ENCODE peak calls at places on chromosomes 6 and 20, in six cellular contexts. A is stomach; Y is naive thymus-derived CD4-positive, alpha-beta T cell; K is endothelial cell of umbilical vein; W is GM23248; N is fibroblast of lung. T is an unnamed sample.

GRCh38 chr6:2355155-2355554 is 109.8 kb upstream of the GMDS start:
- DNase-seq in A (no peak), K (no peak), Y (no peak), N (peak; percentile 34), W (peak; percentile 14), T (no peak)

GRCh38 chr20:35680464-35681183 is 15.9 kb upstream of the CPNE1 start:
- DNase-seq in Y (no peak), K (no peak), N (no peak), W (no peak), A (no peak), T (no peak)

GRCh38 chr6:158414900-158415299 is 102.6 kb downstream of the TULP4 start:
- DNase-seq in Y (no peak), A (no peak), W (peak; percentile 61), N (peak; percentile 81), K (no peak), T (no peak)

GRCh38 chr6:26211963-26212362 is 124.7 kb downstream of the HFE start:
- DNase-seq in K (no peak), N (no peak), Y (no peak), W (no peak), A (no peak), T (no peak)

GRCh38 chr20:47274449-47275108 is 81.9 kb downstream of the ZMYND8 start:
- DNase-seq in A (no peak), W (peak; percentile 95), K (peak; percentile 96), N (peak; percentile 98), Y (no peak), T (no peak)

GRCh38 chr20:2145376-2145775 is 43.7 kb downstream of the STK35 start:
- DNase-seq in Y (no peak), W (peak; percentile 47), K (no peak), A (no peak), N (no peak), T (no peak)

GRCh38 chr6:26599134-26599533 is 2.4 kb downstream of the ABT1 start:
- DNase-seq in W (no peak), A (no peak), K (no peak), Y (no peak), N (no peak), T (no peak)

GRCh38 chr6:136158398-136158797 is 91.7 kb downstream of the MTFR2 start:
- DNase-seq in Y (no peak), K (peak; percentile 7), W (no peak), A (no peak), N (peak; percentile 57), T (peak; percentile 48)

GRCh38 chr6:16683524-16684194 is 77.6 kb downstream of the ATXN1 start:
- DNase-seq in N (peak; percentile 81), K (peak; percentile 77), Y (no peak), W (peak; percentile 82), A (no peak), T (no peak)

GRCh38 chr6:141682391-141682790 is 450.3 kb upstream of the GJE1 start:
- DNase-seq in Y (no peak), N (no peak), W (peak; percentile 39), K (no peak), A (no peak), T (no peak)

GRCh38 chr6:160960839-160961238 is 30.7 kb upstream of the MAP3K4 start:
- DNase-seq in N (no peak), A (no peak), K (no peak), Y (no peak), W (no peak), T (no peak)

GRCh38 chr6:135586844-135587243 is 89.3 kb upstream of the AHI1 start:
- DNase-seq in W (no peak), N (no peak), Y (peak; percentile 6), K (no peak), A (no peak), T (peak; percentile 57)

GRCh38 chr6:9116026-9116425 is 680.7 kb upstream of the SLC35B3 start:
- DNase-seq in A (no peak), N (peak; percentile 59), Y (no peak), K (no peak), W (peak; percentile 78), T (no peak)

GRCh38 chr6:112433457-112433856 is 86.3 kb downstream of the RFPL4B start:
- DNase-seq in N (no peak), A (no peak), K (no peak), Y (no peak), W (no peak), T (no peak)

GRCh38 chr6:10382322-10382721 is 32.6 kb downstream of the TFAP2A start:
- DNase-seq in W (no peak), N (no peak), K (no peak), Y (no peak), A (no peak), T (no peak)

GRCh38 chr6:16769131-16769985 is 8.1 kb upstream of the ATXN1 start:
- DNase-seq in W (peak; percentile 92), N (peak; percentile 84), A (peak; percentile 44), K (peak; percentile 91), Y (peak; percentile 65), T (no peak)

GRCh38 chr6:7165736-7166296 is 58.1 kb downstream of the RREB1 start:
- DNase-seq in A (no peak), W (no peak), K (no peak), N (no peak), Y (no peak), T (no peak)
- H3K4me3 ChIP-seq in A (no peak overlapping the region), W (no peak overlapping the region), K (no peak overlapping the region), N (no peak overlapping the region), Y (no peak overlapping the region), T (no peak overlapping the region)

DNA sequence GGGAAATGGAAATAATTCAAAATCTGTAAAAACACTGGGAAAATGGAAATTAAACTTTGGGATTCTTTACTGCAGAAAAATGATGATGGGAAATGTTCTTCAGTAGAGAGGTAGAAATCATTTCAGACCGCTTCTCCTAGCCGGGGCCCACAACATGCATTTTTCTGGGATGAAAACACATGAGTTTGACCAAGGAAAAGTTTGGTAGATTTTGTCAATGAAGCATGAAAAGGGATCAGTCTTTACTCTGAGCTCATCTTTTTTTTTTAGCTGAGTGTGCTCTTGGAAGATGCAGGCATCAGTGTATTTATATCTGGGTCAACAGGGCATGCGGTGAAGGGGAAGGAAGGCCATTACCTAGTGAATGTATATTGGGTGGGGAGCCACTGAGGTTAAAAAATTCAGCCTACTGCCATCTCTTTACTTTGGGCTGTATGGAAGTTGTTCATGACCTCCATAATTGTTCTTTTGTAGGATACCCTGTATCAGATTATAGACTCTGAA is 36.8 kb downstream of the PLCB1 start:
- DNase-seq in Y (no peak), K (no peak), N (no peak), W (no peak), A (no peak), T (no peak)
- H3K27ac ChIP-seq in Y (no peak overlapping the region), K (no peak overlapping the region), N (no peak overlapping the region), W (no peak overlapping the region), A (no peak overlapping the region), T (no peak overlapping the region)

GRCh38 chr20:63294536-63294900 is 1.5 kb downstream of the COL20A1 start:
- DNase-seq in K (no peak), W (no peak), Y (no peak), N (no peak), A (no peak), T (no peak)
- H3K27me3 ChIP-seq in K (peaks cover 8% of the 10 kb centered on the region), W (peaks cover 37% of the 10 kb centered on the region), Y (no peaks in the 10 kb centered on the region), N (peaks cover 11% of the 10 kb centered on the region), A (peaks cover 56% of the 10 kb centered on the region), T (peaks cover 49% of the 10 kb centered on the region)

GRCh38 chr20:56624786-56625681 is 4.1 kb upstream of the TFAP2C start:
- DNase-seq in A (no peak), N (no peak), K (no peak), W (no peak), Y (no peak), T (no peak)
- H3K4me3 ChIP-seq in A (no peak overlapping the region), N (no peak overlapping the region), K (no peak overlapping the region), W (no peak overlapping the region), Y (no peak overlapping the region), T (no peak overlapping the region)

GRCh38 chr6:19837511-19838441 is 606 bp downstream of the ID4 start:
- DNase-seq in A (peak; percentile 39), Y (no peak), W (peak; percentile 78), N (peak; percentile 28), K (peak; percentile 6), T (peak; percentile 64)
- H3K27ac ChIP-seq in A (peak overlapping the region; percentile 94), Y (no peak overlapping the region), W (peak overlapping the region; percentile 92), N (peak overlapping the region; percentile 53), K (no peak overlapping the region), T (peak overlapping the region; percentile 89)